ENCODE peak calls at places on chromosomes 2 and 18, in eight cellular contexts. E is upper lobe of right lung, F is BE2C, L is lower lobe of right lung, K is aorta, I is HCT116, P is esophagus squamous epithelium, Y is adrenal gland. X is an unnamed sample.

GRCh38 chr2:26840937-26841610 is 6.9 kb upstream of the DPYSL5 start:
- DNase-seq in P (no peak), L (no peak), E (no peak), F (peak; percentile 28), Y (no peak), I (peak; percentile 15), K (no peak), X (no peak)

GRCh38 chr2:11757101-11757500 is 10.7 kb downstream of the LPIN1 start:
- DNase-seq in I (no peak), K (no peak), Y (no peak), L (no peak), F (no peak), E (no peak), P (no peak), X (no peak)

GRCh38 chr2:95026471-95027368 is 1.2 kb downstream of the MAL start:
- DNase-seq in E (no peak), F (no peak), K (no peak), L (no peak), I (no peak), P (no peak), Y (no peak), X (no peak)

GRCh38 chr2:65159921-65160320 is 30.0 kb upstream of the RAB1A start:
- DNase-seq in E (no peak), P (no peak), Y (peak; percentile 18), K (no peak), F (no peak), I (no peak), L (no peak), X (no peak)

GRCh38 chr2:170822292-170822884 is 5.7 kb downstream of the GAD1 start:
- DNase-seq in L (no peak), F (no peak), K (no peak), Y (no peak), I (no peak), E (no peak), P (no peak), X (no peak)

GRCh38 chr2:12262681-12263436 is 453.9 kb upstream of the TRIB2 start:
- DNase-seq in F (no peak), P (no peak), I (no peak), L (no peak), K (no peak), E (no peak), Y (peak; percentile 67), X (no peak)

GRCh38 chr2:36339819-36340218 is 15.8 kb upstream of the CRIM1 start:
- DNase-seq in L (no peak), K (no peak), I (no peak), E (no peak), F (no peak), P (no peak), Y (no peak), X (no peak)

GRCh38 chr2:117825437-117825836 is 10.9 kb downstream of the DDX18 start:
- DNase-seq in I (no peak), K (no peak), F (no peak), L (no peak), Y (no peak), E (no peak), P (no peak), X (no peak)

GRCh38 chr2:24768601-24769000 is 24.6 kb downstream of the PTRHD1 start:
- DNase-seq in K (peak; percentile 68), E (no peak), F (no peak), I (no peak), Y (peak; percentile 89), L (no peak), P (no peak), X (no peak)

GRCh38 chr2:240467149-240467642 is 31.7 kb downstream of the GPC1 start:
- DNase-seq in L (no peak), F (peak; percentile 6), K (no peak), I (no peak), Y (peak; percentile 54), E (no peak), P (no peak), X (no peak)

GRCh38 chr18:47679864-47680263 is 250.6 kb downstream of the SMAD2 start:
- DNase-seq in Y (no peak), E (no peak), F (no peak), P (no peak), I (no peak), K (no peak), L (no peak), X (no peak)

GRCh38 chr2:68740184-68740914 is 5.7 kb downstream of the ARHGAP25 start:
- DNase-seq in K (no peak), I (no peak), Y (no peak), E (no peak), P (no peak), L (no peak), F (no peak), X (no peak)

GRCh38 chr2:127530245-127531132 is 4.2 kb upstream of the IWS1 start:
- DNase-seq in L (no peak), Y (no peak), I (no peak), K (no peak), P (no peak), F (no peak), E (no peak), X (no peak)

GRCh38 chr2:64767670-64768425 is 114.1 kb upstream of the SERTAD2 start:
- DNase-seq in L (peak; percentile 93), P (peak; percentile 49), I (no peak), Y (peak; percentile 97), E (peak; percentile 93), F (peak; percentile 73), K (peak; percentile 94), X (peak; percentile 98)

GRCh38 chr2:17877811-17878221 is 651 bp upstream of the KCNS3 start:
- DNase-seq in Y (no peak), P (no peak), L (peak; percentile 48), K (peak; percentile 55), E (no peak), I (no peak), F (no peak), X (no peak)

GRCh38 chr2:135532581-135532980 is 1.3 kb downstream of the R3HDM1 start:
- DNase-seq in I (no peak), K (no peak), Y (no peak), P (no peak), L (no peak), F (no peak), E (no peak), X (no peak)

GRCh38 chr2:178761759-178762371 is 45.4 kb downstream of the TTN start:
- DNase-seq in L (no peak), P (no peak), Y (no peak), I (peak; percentile 42), F (peak; percentile 7), E (no peak), K (no peak), X (no peak)

GRCh38 chr2:20617892-20618467 is 32.9 kb downstream of the HS1BP3 start:
- DNase-seq in K (peak; percentile 99), Y (peak; percentile 99), P (peak; percentile 32), I (peak; percentile 67), F (peak; percentile 84), L (peak; percentile 97), E (peak; percentile 96), X (peak; percentile 98)

GRCh38 chr2:223786943-223787342 is 50.4 kb downstream of the AP1S3 start:
- DNase-seq in L (no peak), K (no peak), E (no peak), Y (no peak), F (no peak), P (no peak), I (no peak), X (no peak)

GRCh38 chr2:159399716-159400525 is 113.4 kb upstream of the WDSUB1 start:
- DNase-seq in K (no peak), P (no peak), I (no peak), Y (no peak), F (no peak), E (no peak), L (no peak), X (no peak)

GRCh38 chr2:60353863-60354262 is 199.6 kb downstream of the BCL11A start:
- DNase-seq in E (no peak), K (no peak), I (no peak), Y (no peak), F (no peak), P (no peak), L (no peak), X (no peak)
- H3K4me3 ChIP-seq in E (no peak overlapping the region), K (no peak overlapping the region), I (no peak overlapping the region), Y (no peak overlapping the region), F (no peak overlapping the region), P (no peak overlapping the region), L (no peak overlapping the region), X (no peak overlapping the region)

GRCh38 chr2:210795506-210795905 is 239.1 kb downstream of the CPS1 start:
- DNase-seq in F (no peak), E (no peak), Y (no peak), P (no peak), K (no peak), I (no peak), L (no peak), X (no peak)

DNA sequence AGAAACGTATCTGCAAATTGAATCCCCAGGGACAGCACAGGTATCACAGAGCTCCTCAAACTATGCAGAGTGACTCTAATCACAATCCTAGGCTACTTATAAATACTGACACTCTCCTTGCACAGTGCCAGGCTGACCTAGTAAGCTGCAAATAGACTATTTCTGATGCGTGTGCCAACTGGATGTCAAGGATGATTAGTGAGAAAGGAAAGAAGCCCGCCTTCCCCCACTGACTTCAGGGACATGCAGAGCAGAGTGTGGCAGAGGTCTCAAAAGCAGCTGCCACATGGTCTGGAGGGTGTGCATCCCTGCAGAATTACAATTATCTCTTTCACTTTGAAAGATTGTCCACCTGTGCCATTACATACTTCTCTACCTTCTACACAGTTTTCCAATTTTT is 235.6 kb downstream of the CPS1 start:
- DNase-seq in I (no peak), L (no peak), E (no peak), Y (no peak), K (no peak), P (no peak), F (peak; percentile 38), X (no peak)
- H3K4me1 ChIP-seq in I (no peaks in the 10 kb centered on the region), L (no peaks in the 10 kb centered on the region), E (no peaks in the 10 kb centered on the region), Y (no peaks in the 10 kb centered on the region), K (no peaks in the 10 kb centered on the region), P (no peaks in the 10 kb centered on the region), F (no peaks in the 10 kb centered on the region), X (no peaks in the 10 kb centered on the region)

GRCh38 chr18:78764544-78764943 is 215.1 kb upstream of the SALL3 start:
- DNase-seq in I (no peak), K (no peak), F (no peak), Y (no peak), L (no peak), P (no peak), E (no peak), X (no peak)
- H3K9me3 ChIP-seq in I (no peaks in the 10 kb centered on the region), K (no peaks in the 10 kb centered on the region), F (no peaks in the 10 kb centered on the region), Y (no peaks in the 10 kb centered on the region), L (no peaks in the 10 kb centered on the region), P (no peaks in the 10 kb centered on the region), E (no peaks in the 10 kb centered on the region), X (peaks cover 11% of the 10 kb centered on the region)

DNA sequence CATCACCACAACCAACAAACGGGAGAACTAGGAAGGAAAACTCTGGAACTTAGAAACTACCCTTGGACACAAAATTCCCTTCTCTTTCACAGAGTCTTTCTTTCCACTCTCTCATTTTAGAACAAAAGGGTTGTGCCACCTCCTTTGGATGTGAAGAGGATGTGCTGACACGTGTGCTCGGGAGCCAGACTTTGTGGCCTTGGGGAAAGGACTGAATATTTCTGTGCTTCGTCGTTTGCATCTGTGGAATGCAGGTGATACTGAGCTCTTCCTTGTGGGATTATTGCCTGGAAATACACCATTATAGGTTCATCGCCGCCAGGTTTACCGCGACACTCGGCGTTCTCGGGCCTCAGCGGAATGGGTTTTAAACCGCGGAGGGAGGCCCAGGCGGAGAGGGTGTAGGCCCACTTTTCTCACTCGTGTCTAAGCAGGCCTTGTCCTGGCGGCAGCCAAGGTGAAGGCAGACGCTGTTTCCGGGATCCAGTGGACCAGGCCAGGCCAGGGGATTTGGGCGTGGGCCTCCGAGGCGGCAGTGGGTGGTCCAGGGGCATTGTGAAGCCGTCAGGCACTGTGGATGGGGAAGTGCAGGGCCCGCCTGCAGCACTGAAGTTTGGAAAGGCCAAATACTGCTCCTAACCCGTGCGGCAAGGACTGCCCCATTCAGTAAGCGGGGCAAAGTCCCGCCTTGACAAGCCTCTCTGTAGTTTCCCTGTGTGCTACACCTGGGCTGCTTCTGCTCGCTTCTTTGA is 7.1 kb upstream of the DLX2 start:
- DNase-seq in L (no peak), I (no peak), E (no peak), P (no peak), K (no peak), Y (no peak), F (no peak), X (no peak)
- H3K4me3 ChIP-seq in L (no peak overlapping the region), I (no peak overlapping the region), E (no peak overlapping the region), P (no peak overlapping the region), K (no peak overlapping the region), Y (no peak overlapping the region), F (no peak overlapping the region), X (no peak overlapping the region)

X was measured in SJSA1.